ENCODE peak calls at places on chromosomes 6 and 20, in four cellular contexts. D, U, V and A are unnamed samples.

GRCh38 chr6:89895273-89895874 is 1.1 kb downstream of the GJA10 start:
- DNase-seq in D (peak), U (peak), V (peak), A (no peak)

GRCh38 chr6:27630727-27631613 is 158.1 kb upstream of the ZNF184 start:
- DNase-seq in D (peak), U (peak), V (peak), A (no peak)

GRCh38 chr6:140274548-140274947 is 900.1 kb upstream of the CITED2 start:
- DNase-seq in D (no peak), U (no peak), V (no peak), A (no peak)

GRCh38 chr6:41228616-41229015 is 467 bp downstream of the TREML4 start:
- DNase-seq in D (no peak), U (peak), V (no peak), A (no peak)

GRCh38 chr6:107511410-107512070 is 21.6 kb downstream of the SOBP start:
- DNase-seq in D (no peak), U (no peak), V (no peak), A (no peak)

GRCh38 chr6:108714012-108714773 is 134.0 kb upstream of the ARMC2 start:
- DNase-seq in D (no peak), U (peak), V (no peak), A (no peak)

GRCh38 chr20:45969712-45970634 is 2.0 kb downstream of the ZNF335 start:
- DNase-seq in D (peak), U (peak), V (peak), A (no peak)

GRCh38 chr6:38610050-38610619 is 29.6 kb downstream of the BTBD9 start:
- DNase-seq in D (no peak), U (peak), V (no peak), A (no peak)

GRCh38 chr20:10288954-10289646 is 70.5 kb downstream of the SNAP25 start:
- DNase-seq in D (no peak), U (no peak), V (no peak), A (no peak)

GRCh38 chr6:116531675-116532570 is 13.6 kb downstream of the TRAPPC3L start:
- DNase-seq in D (peak), U (peak), V (peak), A (peak)

GRCh38 chr20:62727584-62728027 is 19.0 kb downstream of the NTSR1 start:
- DNase-seq in D (no peak), U (no peak), V (peak), A (no peak)

GRCh38 chr20:24692429-24693190 is 223.2 kb downstream of the SYNDIG1 start:
- DNase-seq in D (no peak), U (no peak), V (no peak), A (no peak)

GRCh38 chr6:159852877-159853276 is 37.9 kb upstream of the MAS1 start:
- DNase-seq in D (no peak), U (peak), V (no peak), A (no peak)

GRCh38 chr6:167932468-167933276 is 64.8 kb upstream of the KIF25 start:
- DNase-seq in D (no peak), U (no peak), V (no peak), A (no peak)

GRCh38 chr20:63758152-63758551 is 18.6 kb downstream of the SLC2A4RG start:
- DNase-seq in D (no peak), U (no peak), V (no peak), A (no peak)

GRCh38 chr20:63150391-63150898 is 65.5 kb downstream of the YTHDF1 start:
- DNase-seq in D (no peak), U (no peak), V (peak), A (no peak)